ENCODE peak calls at places on chromosomes 11 and 22, in six cellular contexts. R is H9; P is CD4-positive, alpha-beta memory T cell; G is EL; J is epithelial cell of proximal tubule; T is NCI-H2171. U is an unnamed sample.
A peak's percentile ranks its signal among the peaks of the same experiment; 100 is the strongest.

GRCh38 chr11:58286249-58286648 is 18.2 kb upstream of the OR10W1 start:
- DNase-seq in R (peak; percentile 32), P (no peak), G (peak; percentile 52), J (peak; percentile 7), T (no peak), U (peak; percentile 28)

GRCh38 chr22:49014227-49015201 is 813.2 kb downstream of the BRD1 start:
- DNase-seq in R (peak; percentile 17), P (no peak), G (no peak), J (no peak), T (no peak), U (no peak)

GRCh38 chr22:43925433-43926348 is 2.1 kb downstream of the PNPLA3 start:
- DNase-seq in R (peak; percentile 74), P (no peak), G (no peak), J (no peak), T (no peak), U (no peak)

GRCh38 chr11:107689317-107690202 is 22.3 kb downstream of the SLN start:
- DNase-seq in R (peak; percentile 57), P (peak; percentile 40), G (peak; percentile 66), J (no peak), T (peak; percentile 26), U (no peak)

GRCh38 chr22:49551897-49552659 is 275.6 kb downstream of the BRD1 start:
- DNase-seq in R (no peak), P (no peak), G (no peak), J (no peak), T (no peak), U (no peak)

GRCh38 chr22:44545773-44546172 is 47.7 kb upstream of the RTL6 start:
- DNase-seq in R (no peak), P (no peak), G (no peak), J (no peak), T (no peak), U (no peak)

GRCh38 chr11:23948831-23949230 is 548.0 kb upstream of the LUZP2 start:
- DNase-seq in R (no peak), P (no peak), G (no peak), J (no peak), T (no peak), U (no peak)

GRCh38 chr11:45321031-45321595 is 35.0 kb upstream of the SYT13 start:
- DNase-seq in R (no peak), P (no peak), G (no peak), J (no peak), T (no peak), U (no peak)

GRCh38 chr22:19520566-19521305 is 3.5 kb downstream of the CLDN5 start:
- DNase-seq in R (no peak), P (no peak), G (no peak), J (no peak), T (no peak), U (no peak)

GRCh38 chr11:61551630-61552029 is 29.2 kb downstream of the SYT7 start:
- DNase-seq in R (no peak), P (no peak), G (peak; percentile 68), J (no peak), T (no peak), U (no peak)

GRCh38 chr11:86101941-86102407 is 33.1 kb upstream of the PICALM start:
- DNase-seq in R (no peak), P (no peak), G (peak; percentile 35), J (peak; percentile 16), T (no peak), U (no peak)

GRCh38 chr22:42384506-42384905 is 47.7 kb downstream of the NFAM1 start:
- DNase-seq in R (no peak), P (no peak), G (no peak), J (no peak), T (no peak), U (no peak)

GRCh38 chr22:50153056-50153755 is 17.3 kb upstream of the PANX2 start:
- DNase-seq in R (no peak), P (no peak), G (no peak), J (no peak), T (no peak), U (no peak)

GRCh38 chr22:42340150-42340549 is 69.7 kb upstream of the TCF20 start:
- DNase-seq in R (no peak), P (no peak), G (no peak), J (no peak), T (no peak), U (no peak)